ENCODE peak calls at places on chromosome 6, in seven cellular contexts. W, Z, I, U, E, B and V are unnamed samples. For H3K4me1, the result is how much of the 10 kb centered on the place peaks cover.

GRCh38 chr6:166307981-166308768 is at the start of gene PRR18:
- DNase-seq in W (no peak), I (no peak), Z (peak), B (no peak), E (peak), U (peak), V (peak)

GRCh38 chr6:131269565-131270391 is 134.5 kb downstream of the AKAP7 start:
- DNase-seq in I (no peak), U (no peak), E (no peak), Z (no peak), W (no peak), B (no peak), V (no peak)

GRCh38 chr6:38975621-38976049 is 72.9 kb upstream of the GLP1R start:
- DNase-seq in B (no peak), U (no peak), I (no peak), E (no peak), Z (no peak), W (no peak), V (peak)

GRCh38 chr6:162387723-162388382 is 339.7 kb downstream of the PRKN start:
- DNase-seq in B (no peak), W (peak), E (no peak), I (no peak), U (no peak), Z (no peak), V (no peak)

GRCh38 chr6:30990422-30991086 is 7.0 kb downstream of the MUC21 start:
- DNase-seq in W (no peak), I (no peak), U (no peak), Z (no peak), B (no peak), E (no peak), V (no peak)

GRCh38 chr6:123323419-123324329 is 313.1 kb downstream of the TRDN start:
- DNase-seq in W (no peak), Z (peak), E (no peak), B (no peak), I (no peak), U (no peak), V (no peak)

GRCh38 chr6:29967379-29968010 is 25.2 kb downstream of the HLA-A start:
- DNase-seq in Z (peak), U (no peak), W (peak), I (no peak), E (peak), B (no peak), V (peak)

GRCh38 chr6:125153541-125154183 is at the start of gene TPD52L1:
- DNase-seq in B (peak), U (peak), E (no peak), I (peak), W (peak), Z (peak), V (peak)

GRCh38 chr6:68572525-68572924 is 62.6 kb upstream of the ADGRB3 start:
- DNase-seq in Z (peak), W (no peak), E (peak), B (no peak), U (no peak), I (no peak), V (no peak)

GRCh38 chr6:109623288-109623687 is 67.7 kb downstream of the AK9 start:
- DNase-seq in U (no peak), I (no peak), E (no peak), W (no peak), Z (no peak), B (no peak), V (no peak)

GRCh38 chr6:136647363-136647763 is 97.1 kb upstream of the MAP7 start:
- DNase-seq in I (no peak), W (peak), E (peak), B (no peak), Z (no peak), U (no peak), V (peak)

GRCh38 chr6:140774080-140774505 is 1358.6 kb upstream of the GJE1 start:
- DNase-seq in U (no peak), W (peak), E (peak), Z (no peak), B (no peak), I (no peak), V (no peak)

GRCh38 chr6:111862314-111862713 is 10.9 kb downstream of the FYN start:
- DNase-seq in Z (no peak), B (no peak), U (no peak), E (no peak), W (no peak), I (no peak), V (no peak)

GRCh38 chr6:121436966-121437756 is 1.7 kb downstream of the GJA1 start:
- DNase-seq in U (no peak), E (no peak), W (peak), I (peak), Z (no peak), B (peak), V (peak)

GRCh38 chr6:134303903-134304302 is 14.0 kb downstream of the SGK1 start:
- DNase-seq in W (no peak), E (no peak), I (no peak), U (no peak), Z (no peak), B (no peak), V (no peak)

GRCh38 chr6:25202505-25202904 is 76.7 kb upstream of the CARMIL1 start:
- DNase-seq in B (no peak), E (no peak), I (no peak), U (no peak), Z (no peak), W (no peak), V (no peak)

GRCh38 chr6:169266746-169267629 is 13.3 kb upstream of the THBS2 start:
- DNase-seq in E (no peak), Z (no peak), B (no peak), I (no peak), W (no peak), U (no peak), V (no peak)

GRCh38 chr6:90329397-90330077 is 32.9 kb upstream of the BACH2 start:
- DNase-seq in W (no peak), U (no peak), I (no peak), B (no peak), Z (no peak), E (no peak), V (no peak)

GRCh38 chr6:13286185-13286584 is 42.2 kb downstream of the TBC1D7 start:
- DNase-seq in I (no peak), U (no peak), E (no peak), Z (peak), W (no peak), B (no peak), V (no peak)

GRCh38 chr6:162404926-162405325 is 322.6 kb downstream of the PRKN start:
- DNase-seq in I (no peak), B (no peak), E (no peak), Z (no peak), W (no peak), U (no peak), V (no peak)

GRCh38 chr6:14272111-14273085 is 154.8 kb downstream of the CD83 start:
- DNase-seq in I (no peak), U (no peak), E (no peak), W (no peak), B (no peak), Z (no peak), V (no peak)

GRCh38 chr6:158050955-158051354 is 69.3 kb downstream of the SYNJ2 start:
- DNase-seq in W (no peak), E (no peak), Z (no peak), I (no peak), B (no peak), U (no peak), V (no peak)

GRCh38 chr6:54617730-54618129 is 228.8 kb upstream of the FAM83B start:
- DNase-seq in Z (no peak), I (no peak), E (no peak), W (no peak), U (no peak), B (no peak), V (no peak)

GRCh38 chr6:133701633-133702331 is 187.1 kb upstream of the TCF21 start:
- DNase-seq in E (no peak), Z (no peak), W (peak), B (no peak), U (no peak), I (no peak), V (no peak)

GRCh38 chr6:109393882-109394281 is 11.6 kb upstream of the CD164 start:
- DNase-seq in Z (no peak), U (no peak), I (no peak), B (no peak), E (no peak), W (no peak), V (no peak)

GRCh38 chr6:146381486-146381885 is 162.1 kb upstream of the RAB32 start:
- DNase-seq in B (no peak), Z (no peak), E (no peak), U (no peak), W (no peak), I (no peak), V (no peak)

GRCh38 chr6:8110725-8111124 is 8.4 kb upstream of the EEF1E1 start:
- DNase-seq in I (no peak), B (no peak), Z (no peak), W (no peak), U (no peak), E (no peak), V (no peak)

GRCh38 chr6:25918083-25918683 is 12.3 kb downstream of the SLC17A2 start:
- DNase-seq in B (no peak), Z (no peak), I (no peak), W (no peak), E (no peak), U (no peak), V (no peak)

GRCh38 chr6:112827793-112828192 is 480.7 kb downstream of the RFPL4B start:
- DNase-seq in B (no peak), W (peak), Z (peak), I (no peak), E (peak), U (no peak), V (peak)

GRCh38 chr6:34664270-34664971 is 32.1 kb downstream of the ILRUN start:
- DNase-seq in W (no peak), Z (no peak), E (no peak), B (no peak), U (no peak), I (no peak), V (no peak)

GRCh38 chr6:69580696-69581095 is 216.1 kb downstream of the LMBRD1 start:
- DNase-seq in E (no peak), U (no peak), W (no peak), I (no peak), B (no peak), Z (no peak), V (no peak)

GRCh38 chr6:123589317-123589716 is 47.4 kb downstream of the TRDN start:
- DNase-seq in W (no peak), U (no peak), I (no peak), B (no peak), Z (no peak), E (no peak), V (no peak)

GRCh38 chr6:20212392-20213111 is at the start of gene MBOAT1:
- DNase-seq in Z (peak), E (no peak), B (peak), I (peak), U (peak), W (peak), V (peak)

GRCh38 chr6:99333068-99333467 is 16.4 kb downstream of the FAXC start:
- DNase-seq in U (no peak), W (no peak), I (no peak), B (no peak), Z (no peak), E (peak), V (no peak)

GRCh38 chr6:114559419-114559818 is 216.6 kb upstream of the HS3ST5 start:
- DNase-seq in U (no peak), E (no peak), B (no peak), I (no peak), Z (no peak), W (no peak), V (no peak)

GRCh38 chr6:7763896-7764295 is 38.0 kb downstream of the BMP6 start:
- DNase-seq in U (no peak), I (no peak), Z (no peak), B (no peak), E (no peak), W (no peak), V (no peak)

GRCh38 chr6:40882321-40882720 is 156.7 kb downstream of the UNC5CL start:
- DNase-seq in E (no peak), I (no peak), Z (no peak), B (no peak), U (no peak), W (no peak), V (peak)
- H3K4me1 ChIP-seq in E (under half), I (under half), Z (under half), B (under half), U (under half), W (under half), V (under half)

DNA sequence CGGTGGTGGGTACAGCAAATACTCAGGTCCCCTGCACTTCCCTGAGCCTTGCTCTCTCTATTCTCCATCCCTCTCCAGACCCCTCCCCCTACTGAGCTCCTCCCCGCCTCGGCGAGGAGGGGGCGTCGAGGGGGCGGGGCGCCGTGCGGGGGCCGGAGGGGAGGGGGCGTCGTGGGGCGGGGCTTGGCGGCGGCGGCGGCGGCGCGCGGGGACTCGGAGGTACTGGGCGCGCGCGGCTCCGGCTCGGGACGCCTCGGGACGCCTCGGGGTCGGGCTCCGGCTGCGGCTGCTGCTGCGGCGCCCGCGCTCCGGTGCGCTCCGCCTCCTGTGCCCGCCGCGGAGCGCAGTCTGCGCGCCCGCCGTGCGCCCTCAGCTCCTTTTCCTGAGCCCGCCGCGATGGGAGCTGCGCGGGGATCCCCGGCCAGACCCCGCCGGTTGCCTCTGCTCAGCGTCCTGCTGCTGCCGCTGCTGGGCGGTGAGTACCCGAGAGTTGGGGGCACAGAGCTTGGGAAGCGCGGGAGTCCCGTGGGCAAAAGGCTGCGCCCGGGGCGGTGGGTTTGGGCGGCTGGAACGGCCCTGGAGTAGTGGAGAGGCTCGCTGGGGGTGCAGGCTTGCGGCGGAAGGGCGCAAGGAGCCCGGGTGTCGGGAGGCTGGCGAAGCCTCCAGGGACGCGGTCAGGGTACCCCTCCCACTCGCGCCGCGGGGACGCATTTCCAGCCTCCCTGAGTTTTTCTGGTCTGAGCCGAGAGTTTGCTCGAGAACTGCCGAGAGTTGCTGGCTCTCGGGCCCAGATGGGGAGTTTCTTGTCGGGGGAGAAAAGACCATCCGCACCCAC is at the start of gene PTK7:
- DNase-seq in B (peak), Z (no peak), U (no peak), W (no peak), I (peak), E (no peak), V (peak)
- TF ChIP-seq POLR2A in B (peak), Z (no peak), U (no peak), W (no peak), I (no peak), E (no peak), V (peak)

DNA sequence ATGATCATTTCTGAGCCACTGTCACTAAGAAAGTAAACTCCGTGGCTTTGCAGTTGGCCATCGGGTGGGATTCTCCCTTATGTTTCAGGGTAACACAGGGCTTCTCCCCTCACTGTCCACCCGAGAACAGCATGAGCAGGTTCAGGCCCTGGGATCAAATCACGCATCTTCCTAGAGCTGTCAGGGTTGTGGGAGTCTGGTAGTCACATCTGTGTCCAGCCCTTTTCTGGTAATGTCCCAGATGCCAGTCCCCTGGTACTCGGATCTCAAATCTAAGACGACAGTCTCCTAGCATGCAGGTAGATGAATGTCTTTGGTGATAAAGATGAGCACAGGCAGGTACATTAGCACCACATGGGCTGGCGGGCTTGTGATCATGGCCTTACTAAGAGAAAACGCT is 4.8 kb downstream of the PXDC1 start:
- DNase-seq in E (no peak), I (no peak), U (no peak), B (no peak), Z (no peak), W (no peak), V (no peak)
- H3K4me1 ChIP-seq in E (under half), I (under half), U (half or more), B (under half), Z (under half), W (under half), V (half or more)

DNA sequence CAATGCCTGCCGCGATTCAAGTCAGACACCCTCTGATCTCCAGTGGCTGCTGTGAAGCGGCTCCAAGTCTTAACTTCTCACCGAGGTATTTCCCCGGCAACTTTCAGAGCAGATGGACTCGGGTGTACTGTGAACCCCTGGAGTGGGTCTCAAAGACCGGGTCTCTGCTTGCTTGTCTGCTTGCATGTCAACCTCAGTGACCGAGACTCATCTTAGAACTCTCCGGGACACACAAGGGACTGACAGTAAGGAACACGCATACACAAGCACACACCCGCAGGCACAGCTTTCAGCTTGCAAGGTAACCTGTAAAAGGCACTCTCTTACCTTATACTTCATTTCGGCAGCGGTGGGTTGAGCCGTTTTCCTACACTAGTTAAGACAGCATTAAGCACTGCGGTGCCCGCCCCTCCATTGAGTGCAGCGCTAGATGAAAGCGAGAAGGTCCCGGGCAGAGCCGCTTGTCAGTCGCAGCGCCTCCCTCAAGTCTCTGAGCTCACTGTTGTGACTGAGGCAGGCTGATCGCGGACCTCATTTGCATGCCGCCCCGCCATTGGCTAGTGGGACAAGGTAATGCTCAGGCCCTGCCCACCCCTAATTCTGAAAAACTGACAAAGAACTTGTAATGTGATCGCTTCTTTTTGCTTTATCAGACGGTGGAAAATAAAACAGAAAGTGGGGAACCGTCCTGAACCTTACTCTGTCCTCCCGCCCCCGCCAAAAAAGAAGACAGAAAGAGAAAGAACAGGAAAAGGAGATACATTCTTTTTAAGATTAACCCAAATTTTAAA is at the start of gene NEDD9:
- DNase-seq in I (peak), B (peak), Z (peak), U (peak), W (peak), E (peak), V (peak)
- TF ChIP-seq POLR2A in I (peak), B (peak), Z (peak), U (peak), W (peak), E (peak), V (peak)

DNA sequence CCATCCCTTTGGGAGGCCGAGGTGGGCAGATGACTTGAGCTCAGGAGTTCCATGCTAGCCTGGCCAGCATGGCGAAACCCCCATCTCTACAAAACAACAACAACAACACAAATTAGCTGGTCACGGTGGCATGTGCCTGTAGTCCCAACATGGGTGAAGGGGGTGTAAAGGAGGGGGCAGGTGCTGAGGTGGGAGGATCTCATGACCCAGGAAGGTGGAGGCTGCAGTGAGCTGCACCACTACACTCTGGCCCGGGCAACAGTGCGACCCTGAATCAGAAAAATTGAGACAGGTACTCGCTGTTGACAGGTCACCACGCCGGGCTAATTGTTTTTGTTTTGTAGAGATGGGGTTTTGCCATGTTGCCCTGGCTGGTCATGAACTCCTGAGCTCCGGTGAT is 4.2 kb downstream of the SCAF8 start:
- DNase-seq in Z (no peak), W (no peak), I (no peak), U (no peak), E (no peak), B (no peak), V (no peak)
- H3K4me1 ChIP-seq in Z (under half), W (half or more), I (under half), U (half or more), E (under half), B (under half), V (half or more)